ENCODE peak calls at places on chromosomes 2 and 18, in seven cellular contexts. P is H1, S is mammary epithelial cell, K is HCT116, L is GM23248, U is hepatocyte, N is PC-9. O is an unnamed sample.

GRCh38 chr2:226208726-226209125 is 590.9 kb downstream of the IRS1 start:
- DNase-seq in P (no peak), S (no peak), K (no peak), L (peak; percentile 48), U (no peak), N (no peak), O (no peak)

GRCh38 chr2:32647180-32647651 is 19.4 kb downstream of the TTC27 start:
- DNase-seq in P (no peak), S (no peak), K (no peak), L (peak; percentile 84), U (no peak), N (no peak), O (no peak)

GRCh38 chr2:68744517-68744916 is 9.9 kb downstream of the ARHGAP25 start:
- DNase-seq in P (no peak), S (peak; percentile 37), K (no peak), L (no peak), U (no peak), N (no peak), O (no peak)

GRCh38 chr2:240873098-240873788 is 4.6 kb downstream of the AGXT start:
- DNase-seq in P (no peak), S (no peak), K (no peak), L (no peak), U (no peak), N (no peak), O (no peak)

GRCh38 chr2:221716434-221717303 is 144.6 kb upstream of the EPHA4 start:
- DNase-seq in P (no peak), S (peak; percentile 8), K (no peak), L (peak; percentile 82), U (peak; percentile 61), N (no peak), O (no peak)

GRCh38 chr2:107607054-107607453 is 219.6 kb upstream of the RGPD4 start:
- DNase-seq in P (no peak), S (no peak), K (no peak), L (peak; percentile 40), U (no peak), N (no peak), O (no peak)

GRCh38 chr2:204024503-204024902 is 87.9 kb downstream of the ICOS start:
- DNase-seq in P (no peak), S (peak; percentile 46), K (peak; percentile 19), L (peak; percentile 59), U (peak; percentile 63), N (no peak), O (peak; percentile 66)

GRCh38 chr18:46877329-46877987 is 39.8 kb downstream of the PIAS2 start:
- DNase-seq in P (no peak), S (no peak), K (no peak), L (no peak), U (peak; percentile 47), N (no peak), O (no peak)

GRCh38 chr2:105772362-105772761 is 27.6 kb downstream of the NCK2 start:
- DNase-seq in P (no peak), S (no peak), K (no peak), L (no peak), U (no peak), N (no peak), O (no peak)

GRCh38 chr2:213846856-213847255 is 562.6 kb downstream of the SPAG16 start:
- DNase-seq in P (no peak), S (peak; percentile 23), K (no peak), L (no peak), U (no peak), N (peak; percentile 3), O (no peak)

GRCh38 chr18:48915621-48916425 is 34.9 kb downstream of the SMAD7 start:
- DNase-seq in P (no peak), S (no peak), K (no peak), L (peak; percentile 53), U (peak; percentile 9), N (no peak), O (no peak)

GRCh38 chr2:52222128-52222527 is 1190.2 kb upstream of the NRXN1 start:
- DNase-seq in P (no peak), S (no peak), K (no peak), L (peak; percentile 5), U (no peak), N (no peak), O (no peak)

GRCh38 chr18:77063256-77063655 is 69.3 kb downstream of the MBP start:
- DNase-seq in P (no peak), S (peak; percentile 62), K (no peak), L (no peak), U (no peak), N (no peak), O (peak; percentile 76)

GRCh38 chr18:78830161-78830560 is 149.5 kb upstream of the SALL3 start:
- DNase-seq in P (no peak), S (no peak), K (no peak), L (no peak), U (no peak), N (no peak), O (no peak)

GRCh38 chr2:181474227-181474626 is 17.0 kb downstream of the ITGA4 start:
- DNase-seq in P (no peak), S (no peak), K (no peak), L (no peak), U (no peak), N (no peak), O (no peak)

GRCh38 chr18:70496749-70497294 is 208.0 kb downstream of the SOCS6 start:
- DNase-seq in P (no peak), S (no peak), K (no peak), L (no peak), U (no peak), N (no peak), O (no peak)

GRCh38 chr2:42931147-42931817 is 138.9 kb upstream of the HAAO start:
- DNase-seq in P (peak; percentile 33), S (no peak), K (no peak), L (peak; percentile 53), U (no peak), N (no peak), O (no peak)

GRCh38 chr2:228917195-228917594 is 353.9 kb downstream of the PID1 start:
- DNase-seq in P (no peak), S (no peak), K (no peak), L (peak; percentile 41), U (no peak), N (no peak), O (no peak)

GRCh38 chr2:181813963-181814565 is 77.5 kb upstream of the ITPRID2 start:
- DNase-seq in P (no peak), S (no peak), K (no peak), L (peak; percentile 45), U (peak; percentile 62), N (no peak), O (no peak)

GRCh38 chr2:10328667-10329583 is 26.2 kb downstream of the HPCAL1 start:
- DNase-seq in P (no peak), S (no peak), K (no peak), L (no peak), U (no peak), N (no peak), O (no peak)

GRCh38 chr2:73112026-73112912 is 479 bp downstream of the RAB11FIP5 start:
- DNase-seq in P (no peak), S (peak; percentile 46), K (peak; percentile 12), L (peak; percentile 81), U (peak; percentile 73), N (peak; percentile 31), O (peak; percentile 45)

GRCh38 chr2:85861650-85862049 is 27.1 kb downstream of the ST3GAL5 start:
- DNase-seq in P (no peak), S (no peak), K (no peak), L (no peak), U (no peak), N (no peak), O (peak; percentile 23)

GRCh38 chr18:68152770-68153169 is 562.1 kb downstream of the TMX3 start:
- DNase-seq in P (peak; percentile 41), S (no peak), K (no peak), L (no peak), U (no peak), N (no peak), O (no peak)

GRCh38 chr2:238203973-238204683 is 633 bp upstream of the ILKAP start:
- DNase-seq in P (no peak), S (no peak), K (no peak), L (no peak), U (no peak), N (no peak), O (no peak)

GRCh38 chr18:6219116-6219717 is 195.5 kb downstream of the L3MBTL4 start:
- DNase-seq in P (peak; percentile 15), S (no peak), K (no peak), L (peak; percentile 72), U (peak; percentile 80), N (peak; percentile 9), O (peak; percentile 30)

GRCh38 chr2:138276367-138276766 is 225.2 kb upstream of the SPOPL start:
- DNase-seq in P (no peak), S (no peak), K (no peak), L (peak; percentile 11), U (no peak), N (no peak), O (no peak)

GRCh38 chr2:104944495-104944894 is 90.6 kb downstream of the POU3F3 start:
- DNase-seq in P (no peak), S (no peak), K (peak; percentile 35), L (peak; percentile 21), U (peak; percentile 27), N (peak; percentile 3), O (no peak)

GRCh38 chr2:160492401-160493226 is 993 bp downstream of the RBMS1 start:
- DNase-seq in P (no peak), S (peak; percentile 67), K (peak; percentile 13), L (peak; percentile 85), U (peak; percentile 89), N (peak; percentile 70), O (peak; percentile 65)

GRCh38 chr18:13246121-13246520 is 27.6 kb downstream of the LDLRAD4 start:
- DNase-seq in P (no peak), S (no peak), K (no peak), L (no peak), U (no peak), N (no peak), O (no peak)

GRCh38 chr2:200350796-200351195 is 44.3 kb downstream of the SPATS2L start:
- DNase-seq in P (no peak), S (peak; percentile 47), K (no peak), L (peak; percentile 50), U (no peak), N (no peak), O (no peak)
- H3K27ac ChIP-seq in P (peak overlapping the region; percentile 43), S (peak overlapping the region; percentile 22), K (no peak overlapping the region), L (peak overlapping the region; percentile 42), U (peak overlapping the region; percentile 7), N (peak overlapping the region; percentile 56), O (no peak overlapping the region)

GRCh38 chr2:134271758-134272157 is 17.9 kb downstream of the MGAT5 start:
- DNase-seq in P (no peak), S (no peak), K (no peak), L (no peak), U (no peak), N (no peak), O (no peak)
- H4K20me1 ChIP-seq in P (peaks cover 11% of the 10 kb centered on the region), S (no peaks in the 10 kb centered on the region), K (no peaks in the 10 kb centered on the region), L (no peaks in the 10 kb centered on the region), U (no peaks in the 10 kb centered on the region), N (no peaks in the 10 kb centered on the region), O (peaks cover 8% of the 10 kb centered on the region)

DNA sequence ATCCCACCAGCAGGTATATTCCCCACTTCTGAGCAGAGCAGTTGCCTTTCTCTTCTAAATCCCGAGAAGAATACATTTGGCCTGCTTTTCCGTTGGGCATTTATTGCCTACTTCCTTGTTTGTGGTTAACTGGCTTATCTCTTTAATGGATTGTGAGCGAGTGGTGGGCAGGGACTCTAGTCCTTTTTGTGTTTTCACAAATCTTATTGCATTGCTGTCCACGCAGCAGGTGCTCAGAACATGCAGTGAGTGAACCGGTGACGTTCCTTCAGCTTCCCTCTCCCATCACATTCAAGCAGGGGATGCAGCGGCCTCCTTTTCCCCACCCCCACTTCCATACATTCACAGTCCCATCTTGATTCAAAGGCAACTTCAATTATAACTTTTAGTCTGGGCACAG is 28.9 kb upstream of the GAREM2 start:
- DNase-seq in P (no peak), S (no peak), K (no peak), L (no peak), U (peak; percentile 28), N (peak; percentile 19), O (no peak)
- H3K27ac ChIP-seq in P (no peak overlapping the region), S (no peak overlapping the region), K (no peak overlapping the region), L (no peak overlapping the region), U (peak overlapping the region; percentile 42), N (peak overlapping the region; percentile 35), O (no peak overlapping the region)

GRCh38 chr2:194155406-194155805 is 1501.6 kb upstream of the SLC39A10 start:
- DNase-seq in P (no peak), S (no peak), K (no peak), L (no peak), U (no peak), N (no peak), O (no peak)
- H4K20me1 ChIP-seq in P (no peaks in the 10 kb centered on the region), S (no peaks in the 10 kb centered on the region), K (no peaks in the 10 kb centered on the region), L (no peaks in the 10 kb centered on the region), U (no peaks in the 10 kb centered on the region), N (no peaks in the 10 kb centered on the region), O (no peaks in the 10 kb centered on the region)